ENCODE peak calls at places on chromosomes 4 and X, in eight cellular contexts. A, X, L, E, S, O, P and D are unnamed samples.

GRCh38 chr4:149108626-149109025 is 666.4 kb upstream of the NR3C2 start:
- DNase-seq in A (no peak), X (no peak), L (no peak), E (no peak), S (no peak), O (no peak), P (no peak), D (no peak)

GRCh38 chr4:13547563-13548041 is 3.3 kb upstream of the NKX3-2 start:
- DNase-seq in A (no peak), X (no peak), L (peak), E (no peak), S (no peak), O (no peak), P (no peak), D (no peak)

GRCh38 chr4:156634612-156635011 is 337.0 kb downstream of the PDGFC start:
- DNase-seq in A (no peak), X (no peak), L (no peak), E (no peak), S (no peak), O (no peak), P (no peak), D (no peak)

GRCh38 chr4:43132010-43132582 is 239.6 kb downstream of the GRXCR1 start:
- DNase-seq in A (peak), X (peak), L (peak), E (peak), S (peak), O (no peak), P (no peak), D (peak)

GRCh38 chrX:150517303-150517896 is 51.0 kb upstream of the MTM1 start:
- DNase-seq in A (no peak), X (no peak), L (no peak), E (no peak), S (no peak), O (no peak), P (peak), D (no peak)

GRCh38 chr4:20493761-20494353 is 206.4 kb upstream of the PACRGL start:
- DNase-seq in A (no peak), X (no peak), L (no peak), E (no peak), S (no peak), O (no peak), P (no peak), D (no peak)

GRCh38 chr4:56723831-56724230 is 42.7 kb upstream of the HOPX start:
- DNase-seq in A (no peak), X (no peak), L (no peak), E (no peak), S (no peak), O (no peak), P (no peak), D (no peak)

GRCh38 chr4:25635501-25635900 is 20.1 kb upstream of the SLC34A2 start:
- DNase-seq in A (no peak), X (no peak), L (no peak), E (no peak), S (no peak), O (no peak), P (no peak), D (no peak)

GRCh38 chrX:142661696-142662095 is 364.0 kb upstream of the SPANXN4 start:
- DNase-seq in A (no peak), X (no peak), L (no peak), E (no peak), S (no peak), O (no peak), P (no peak), D (no peak)

GRCh38 chr4:6767725-6768538 is 14.6 kb upstream of the KIAA0232 start:
- DNase-seq in A (no peak), X (no peak), L (no peak), E (no peak), S (peak), O (no peak), P (no peak), D (no peak)